ENCODE peak calls at places on chromosomes 5 and 9, in four cellular contexts. B, N, P and T are unnamed samples.

GRCh38 chr5:122436615-122437014 is 124.6 kb downstream of the SNCAIP start:
- DNase-seq in B (no peak), N (no peak), P (no peak), T (no peak)

GRCh38 chr5:34580983-34581382 is 75.1 kb upstream of the RAI14 start:
- DNase-seq in B (no peak), N (no peak), P (no peak), T (no peak)

GRCh38 chr5:77420940-77421339 is 71.2 kb downstream of the WDR41 start:
- DNase-seq in B (no peak), N (no peak), P (no peak), T (no peak)

GRCh38 chr9:36118706-36119105 is 17.8 kb upstream of the GLIPR2 start:
- DNase-seq in B (no peak), N (no peak), P (no peak), T (no peak)

GRCh38 chr5:32785639-32786216 is 74.6 kb downstream of the NPR3 start:
- DNase-seq in B (no peak), N (no peak), P (peak; percentile 96), T (no peak)

GRCh38 chr9:79581388-79581787 is 9.6 kb downstream of the TLE4 start:
- DNase-seq in B (no peak), N (no peak), P (no peak), T (peak; percentile 29)

GRCh38 chr5:139565411-139566305 is 4.5 kb downstream of the UBE2D2 start:
- DNase-seq in B (peak; percentile 56), N (peak; percentile 77), P (no peak), T (peak; percentile 84)

GRCh38 chr5:149666212-149666852 is 63.8 kb upstream of the PPARGC1B start:
- DNase-seq in B (no peak), N (no peak), P (no peak), T (no peak)

GRCh38 chr9:135971892-135972291 is 10.7 kb upstream of the UBAC1 start:
- DNase-seq in B (peak; percentile 91), N (peak; percentile 51), P (peak; percentile 83), T (no peak)

GRCh38 chr5:163612358-163613149 is 107.1 kb downstream of the MAT2B start:
- DNase-seq in B (no peak), N (no peak), P (no peak), T (no peak)

GRCh38 chr5:44885903-44886302 is 77.2 kb downstream of the MRPS30 start:
- DNase-seq in B (no peak), N (no peak), P (no peak), T (no peak)

GRCh38 chr5:149072376-149072775 is 9.5 kb upstream of the SH3TC2 start:
- DNase-seq in B (no peak), N (no peak), P (no peak), T (no peak)

GRCh38 chr5:179311581-179311980 is 33.7 kb downstream of the ADAMTS2 start:
- DNase-seq in B (no peak), N (no peak), P (no peak), T (no peak)

GRCh38 chr5:73640861-73641320 is 14.9 kb downstream of the ARHGEF28 start:
- DNase-seq in B (no peak), N (no peak), P (no peak), T (no peak)
- H3K27ac ChIP-seq in B (no peak overlapping the region), N (no peak overlapping the region), P (peak overlapping the region; percentile 90), T (no peak overlapping the region)

DNA sequence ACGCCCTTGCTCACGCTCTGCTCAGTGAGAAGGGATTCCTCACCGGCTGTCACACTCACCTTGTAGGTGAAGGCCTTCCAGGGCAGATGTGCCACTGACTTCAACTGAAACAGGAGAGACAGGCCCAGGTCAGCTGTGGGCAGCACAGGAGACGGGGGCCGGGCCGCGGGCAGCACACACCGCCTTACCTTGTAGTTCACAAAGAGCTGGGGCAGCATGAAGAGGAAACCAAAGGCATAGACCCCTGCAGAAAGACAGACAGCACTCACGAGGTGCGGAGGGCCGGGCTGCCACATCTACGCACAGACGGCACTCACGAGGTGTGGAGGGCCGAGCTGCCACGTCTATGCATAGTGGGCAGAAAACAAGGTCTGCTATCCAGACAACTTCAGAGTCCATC is 23.3 kb downstream of the CLPTM1L start:
- DNase-seq in B (no peak), N (no peak), P (no peak), T (no peak)
- H3K4me1 ChIP-seq in B (no peaks in the 10 kb centered on the region), N (peaks cover 71% of the 10 kb centered on the region), P (peaks cover 24% of the 10 kb centered on the region), T (peaks cover 8% of the 10 kb centered on the region)

DNA sequence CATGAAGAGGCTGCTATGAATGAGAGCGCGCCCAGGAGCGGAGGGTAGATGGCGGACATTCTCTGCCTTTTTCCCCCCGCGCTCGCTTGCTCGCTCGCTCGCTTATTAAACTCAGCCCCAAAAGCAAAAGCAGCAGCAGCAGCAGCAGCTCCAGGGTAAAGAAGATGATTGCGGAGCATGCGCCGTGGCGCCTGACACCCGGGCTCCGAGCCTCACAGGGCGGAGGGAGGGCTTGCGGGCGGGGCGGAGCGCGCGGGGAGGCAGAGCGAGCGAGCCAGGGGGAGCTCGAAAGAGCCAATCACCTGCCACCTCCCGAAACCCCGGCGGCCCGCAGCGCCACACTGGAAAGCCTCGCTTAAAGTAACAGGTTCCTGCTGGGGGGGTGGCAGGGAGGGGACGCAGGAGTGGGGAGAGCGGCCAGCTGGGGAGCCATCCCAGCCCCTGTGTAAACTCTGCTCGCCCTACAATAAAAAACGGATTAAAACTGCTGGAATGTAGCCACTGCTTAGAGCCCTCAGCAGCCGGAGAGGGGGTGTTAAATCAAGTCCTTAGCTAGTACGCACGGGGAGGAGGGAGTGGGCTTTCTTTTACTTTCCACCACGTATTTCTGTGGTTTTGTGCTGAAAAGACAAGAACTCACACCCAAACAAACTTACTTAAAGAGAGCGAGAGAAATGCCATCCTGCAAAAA is at the start of gene MLLT3:
- DNase-seq in B (peak; percentile 96), N (peak; percentile 97), P (peak; percentile 89), T (peak; percentile 91)
- H3K4me3 ChIP-seq in B (peak within 1 kb of the TSS; percentile 81), N (peak within 1 kb of the TSS; percentile 89), P (peak within 1 kb of the TSS; percentile 96), T (peak within 1 kb of the TSS; percentile 84)

GRCh38 chr9:21579209-21579608 is 97.1 kb upstream of the IFNE start:
- DNase-seq in B (no peak), N (peak; percentile 41), P (no peak), T (no peak)

GRCh38 chr9:21580636-21581353 is 98.7 kb upstream of the IFNE start:
- DNase-seq in B (no peak), N (no peak), P (peak; percentile 25), T (no peak)

GRCh38 chr9:21574261-21574660 is 92.1 kb upstream of the IFNE start:
- DNase-seq in B (no peak), N (no peak), P (no peak), T (no peak)

GRCh38 chr9:21579743-21580142 is 97.6 kb upstream of the IFNE start:
- DNase-seq in B (no peak), N (no peak), P (no peak), T (no peak)

DNA sequence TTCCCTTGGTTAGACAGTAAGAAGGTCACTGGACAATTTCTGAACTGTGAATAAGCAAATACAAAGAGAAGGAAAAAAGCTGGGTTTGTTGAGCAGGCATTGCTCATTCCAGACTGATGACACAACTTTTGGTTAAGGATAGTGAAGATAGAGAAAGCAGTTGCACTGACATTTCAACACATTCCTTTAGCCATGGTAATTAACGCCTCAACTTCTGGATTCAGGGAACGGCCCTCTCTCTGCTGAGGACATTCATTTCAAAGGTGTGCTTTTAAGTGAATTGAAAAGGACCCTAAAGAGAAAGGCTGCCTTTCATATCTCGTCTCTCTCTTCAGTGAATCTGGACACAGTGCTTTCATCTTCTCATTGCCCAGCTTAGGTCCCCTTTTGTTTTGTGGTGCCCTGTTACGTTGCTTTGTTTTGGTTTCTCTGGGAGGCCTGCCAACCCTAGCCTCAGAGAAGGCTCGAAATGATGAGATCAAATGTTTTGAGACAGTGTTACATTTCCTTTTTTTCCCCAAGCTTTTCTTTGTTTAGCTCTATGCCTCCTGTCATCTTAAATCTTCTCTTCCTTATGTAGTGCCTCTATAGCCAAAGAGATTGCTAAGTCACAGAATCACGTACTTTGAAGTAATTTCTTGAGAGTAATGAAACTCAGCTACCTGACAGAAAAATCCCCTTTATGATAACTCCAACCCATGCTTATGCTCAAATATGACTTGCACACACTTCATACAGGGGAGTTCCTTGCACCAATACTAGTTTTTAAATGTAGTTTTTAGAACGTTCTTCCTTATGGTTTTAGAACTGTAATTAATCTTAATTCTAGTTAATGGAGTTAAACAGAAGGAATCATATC is 94.4 kb upstream of the IFNE start:
- DNase-seq in B (no peak), N (no peak), P (peak; percentile 35), T (peak; percentile 60)
- H3K27ac ChIP-seq in B (no peak overlapping the region), N (no peak overlapping the region), P (peak overlapping the region; percentile 98), T (peak overlapping the region; percentile 48)